ENCODE peak calls at places on chromosomes 6 and 20, in ten cellular contexts. S is lower leg skin, K is psoas muscle, N is sigmoid colon, B is AG04450, P is brain microvascular endothelial cell, R is ovary, G is mucosa of descending colon, D is astrocyte, F is LNCaP clone FGC. O is an unnamed sample.

GRCh38 chr6:127186889-127187288 is 68.4 kb downstream of the RSPO3 start:
- DNase-seq in S (no peak), K (peak), N (no peak), B (no peak), P (no peak), R (peak), G (peak), D (no peak), F (no peak), O (no peak)

GRCh38 chr6:159422041-159422984 is 253.1 kb downstream of the FNDC1 start:
- DNase-seq in S (no peak), K (no peak), N (no peak), B (no peak), P (peak), R (no peak), G (no peak), D (peak), F (no peak), O (no peak)

GRCh38 chr6:44058617-44059358 is 68.5 kb downstream of the MRPL14 start:
- DNase-seq in S (peak), K (peak), N (peak), B (peak), P (peak), R (no peak), G (peak), D (peak), F (no peak), O (peak)

GRCh38 chr6:150565945-150566344 is 33.7 kb upstream of the PLEKHG1 start:
- DNase-seq in S (no peak), K (no peak), N (no peak), B (no peak), P (no peak), R (no peak), G (no peak), D (no peak), F (no peak), O (no peak)

GRCh38 chr20:49979030-49979832 is 3.5 kb upstream of the SNAI1 start:
- DNase-seq in S (no peak), K (no peak), N (no peak), B (no peak), P (no peak), R (peak), G (peak), D (no peak), F (no peak), O (no peak)

GRCh38 chr6:11744753-11745152 is 33.9 kb downstream of the ADTRP start:
- DNase-seq in S (peak), K (peak), N (peak), B (peak), P (peak), R (no peak), G (no peak), D (peak), F (no peak), O (peak)

GRCh38 chr6:131694832-131695426 is 6.3 kb downstream of the OR2A4 start:
- DNase-seq in S (peak), K (peak), N (no peak), B (peak), P (peak), R (peak), G (no peak), D (peak), F (peak), O (peak)

GRCh38 chr20:21235713-21236445 is 67.3 kb upstream of the XRN2 start:
- DNase-seq in S (peak), K (peak), N (no peak), B (peak), P (peak), R (peak), G (peak), D (peak), F (peak), O (peak)

GRCh38 chr20:58179432-58180099 is 48.9 kb downstream of the ANKRD60 start:
- DNase-seq in S (no peak), K (peak), N (peak), B (no peak), P (peak), R (peak), G (peak), D (no peak), F (no peak), O (peak)

GRCh38 chr6:46733410-46733809 is 1.8 kb downstream of the PLA2G7 start:
- DNase-seq in S (no peak), K (no peak), N (no peak), B (no peak), P (no peak), R (no peak), G (no peak), D (no peak), F (no peak), O (no peak)

DNA sequence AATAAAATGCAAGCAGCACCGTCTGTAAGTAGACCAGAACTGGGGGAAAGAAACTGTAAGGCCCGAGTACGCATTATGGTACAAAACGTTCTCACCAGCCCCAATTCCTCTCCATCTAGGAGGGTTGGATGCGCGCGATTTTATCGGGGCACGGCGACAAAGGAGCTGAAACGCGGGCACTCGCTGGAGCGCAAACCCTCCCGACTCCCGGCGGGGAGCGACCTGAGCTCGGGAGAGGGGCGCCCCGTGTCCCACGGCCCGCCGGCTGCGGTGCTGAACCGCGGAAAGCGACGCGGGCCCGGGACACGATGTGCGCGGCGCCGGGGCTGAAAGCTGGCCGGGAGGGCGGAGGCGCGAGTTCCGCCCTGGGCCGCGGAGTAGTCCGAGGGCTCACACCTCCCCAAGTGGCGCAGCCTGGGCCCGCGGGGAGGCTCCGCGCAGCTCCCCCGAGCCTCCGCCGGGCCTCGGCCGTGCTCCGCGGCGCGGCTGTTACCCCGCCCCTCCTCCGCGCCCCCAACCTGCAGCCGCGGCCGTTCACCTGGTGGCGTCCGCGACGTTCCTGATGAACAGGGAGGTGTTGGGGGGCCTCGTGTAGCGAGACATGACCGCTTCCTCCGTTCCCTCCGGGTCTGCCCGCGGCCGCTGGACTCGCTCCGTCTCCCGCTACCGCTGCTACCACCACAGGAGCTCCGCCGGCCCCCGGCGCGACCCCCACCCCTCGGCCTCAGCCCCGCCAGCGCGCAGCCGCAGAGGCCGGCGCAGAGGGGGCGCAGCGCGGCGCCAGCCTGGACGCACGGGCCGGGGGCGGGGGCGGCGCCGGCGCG is at the start of gene SRSF12:
- DNase-seq in S (no peak), K (peak), N (no peak), B (no peak), P (no peak), R (peak), G (peak), D (peak), F (no peak), O (peak)
- TF ChIP-seq CTCF in S (no peak), K (no peak), N (peak), B (no peak), P (no peak), R (no peak), G (no peak), D (no peak), F (no peak), O (no peak)

DNA sequence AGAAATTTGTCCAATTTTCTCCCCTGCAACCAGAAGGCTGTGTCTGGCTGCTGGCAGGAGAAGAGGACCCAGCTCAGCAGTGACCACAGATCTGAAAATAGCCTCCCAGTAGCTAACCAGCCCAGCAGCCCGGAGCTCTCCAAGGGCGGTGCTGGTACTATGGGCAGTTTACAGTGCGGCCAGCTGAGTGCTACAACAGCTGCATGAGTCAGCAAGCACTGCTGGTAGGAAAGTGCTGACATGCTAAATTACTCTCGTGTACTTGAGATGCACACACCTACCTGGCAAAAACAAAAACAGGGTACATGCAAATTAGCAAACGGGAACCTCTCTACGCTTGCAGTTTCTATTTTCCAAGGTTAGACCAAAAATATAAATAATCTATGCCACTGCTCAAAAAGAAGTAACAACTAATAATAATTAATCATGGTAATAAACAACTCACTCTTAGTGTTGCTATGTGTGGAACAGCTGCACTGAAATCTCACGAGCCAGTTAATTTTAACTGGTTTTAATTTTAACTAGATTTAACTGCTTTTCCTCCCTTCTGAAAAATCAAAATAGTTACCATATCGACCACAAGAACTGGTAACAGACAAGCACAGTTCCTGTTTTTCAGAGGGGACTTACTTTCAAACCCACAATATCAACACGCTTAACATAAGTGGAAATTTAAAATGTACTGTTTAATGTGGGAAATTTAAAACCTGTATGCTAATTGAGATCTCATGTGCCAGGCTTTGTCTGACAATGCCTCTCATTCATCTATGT is 10.8 kb downstream of the BACH2 start:
- DNase-seq in S (peak), K (peak), N (peak), B (peak), P (peak), R (peak), G (peak), D (peak), F (no peak), O (peak)
- H3K4me3 ChIP-seq in S (no peak), K (peak), N (peak), B (peak), P (peak), R (no peak), G (no peak), D (peak), F (no peak), O (no peak)

DNA sequence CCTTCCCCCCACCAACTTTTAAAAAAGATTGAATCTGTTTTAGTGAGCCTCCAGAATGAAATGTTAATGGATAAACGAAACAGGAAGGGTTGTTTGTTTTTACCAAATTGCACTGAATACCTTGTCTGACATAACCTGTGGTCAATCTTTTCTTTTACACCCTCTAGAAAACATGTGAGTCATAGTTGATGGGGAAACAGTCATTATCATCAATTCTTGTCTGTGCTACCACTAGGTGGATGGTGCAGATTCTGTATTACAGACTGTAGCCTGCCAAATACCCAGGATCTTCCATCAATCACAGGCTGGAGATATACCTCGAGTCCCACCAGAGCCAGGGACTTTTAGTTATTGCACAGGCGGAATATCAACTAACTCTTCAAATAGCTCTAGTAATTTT is 29.5 kb upstream of the PKIB start:
- DNase-seq in S (no peak), K (no peak), N (no peak), B (no peak), P (no peak), R (no peak), G (no peak), D (peak), F (no peak), O (no peak)
- TF ChIP-seq CTCF in S (no peak), K (no peak), N (no peak), B (no peak), P (peak), R (no peak), G (no peak), D (no peak), F (peak), O (no peak)

GRCh38 chr6:77650098-77650663 is 2.7 kb upstream of the MEI4 start:
- DNase-seq in S (no peak), K (peak), N (peak), B (no peak), P (no peak), R (no peak), G (no peak), D (no peak), F (no peak), O (no peak)
- H3K4me3 ChIP-seq in S (no peak), K (no peak), N (peak), B (no peak), P (peak), R (no peak), G (no peak), D (no peak), F (no peak), O (no peak)

GRCh38 chr6:138662474-138662873 is 111.1 kb upstream of the CCDC28A start:
- DNase-seq in S (no peak), K (no peak), N (no peak), B (no peak), P (no peak), R (no peak), G (no peak), D (no peak), F (peak), O (peak)
- TF ChIP-seq CTCF in S (no peak), K (no peak), N (no peak), B (no peak), P (no peak), R (no peak), G (no peak), D (no peak), F (no peak), O (no peak)

DNA sequence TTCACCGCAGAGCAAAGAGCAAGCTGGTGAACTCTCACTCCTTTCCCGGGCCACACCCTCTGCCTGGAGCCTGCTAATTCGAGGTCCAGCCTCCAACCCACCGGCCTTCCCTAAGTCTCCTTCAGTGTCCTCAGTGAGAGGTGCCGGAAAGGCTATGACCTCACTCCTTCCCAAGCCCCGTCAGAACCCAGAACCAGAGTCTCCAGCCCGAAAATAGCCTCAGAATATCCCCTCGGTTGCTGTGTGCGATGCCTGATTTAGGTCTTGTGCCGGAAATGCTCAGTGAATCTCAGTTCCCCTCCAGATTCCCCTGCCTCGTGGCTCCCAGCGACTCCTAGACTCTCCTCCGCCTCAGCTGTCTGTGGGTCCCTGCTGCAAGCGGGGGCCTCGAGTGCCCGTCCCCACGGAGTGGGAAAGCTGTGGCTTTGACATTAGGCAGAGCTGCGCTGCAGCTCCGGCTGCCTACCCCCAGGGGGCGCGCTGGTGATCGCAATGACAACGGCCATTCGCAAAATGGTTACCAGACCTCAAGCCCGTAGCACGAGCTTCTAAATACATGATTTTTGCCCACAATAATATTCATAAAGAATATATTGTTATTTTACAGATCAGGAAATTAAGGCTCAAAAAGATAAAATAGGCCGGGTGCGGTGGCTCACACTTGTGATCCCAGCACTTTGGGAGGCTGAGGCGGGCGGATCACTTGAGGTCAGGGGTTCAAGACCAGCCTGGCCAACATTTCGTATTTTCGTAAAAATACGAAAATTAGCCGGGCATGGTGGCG is 4.2 kb upstream of the BNIP5 start:
- DNase-seq in S (peak), K (peak), N (peak), B (no peak), P (peak), R (peak), G (peak), D (no peak), F (no peak), O (peak)
- H3K4me3 ChIP-seq in S (no peak), K (peak), N (peak), B (peak), P (peak), R (no peak), G (no peak), D (peak), F (no peak), O (peak)

DNA sequence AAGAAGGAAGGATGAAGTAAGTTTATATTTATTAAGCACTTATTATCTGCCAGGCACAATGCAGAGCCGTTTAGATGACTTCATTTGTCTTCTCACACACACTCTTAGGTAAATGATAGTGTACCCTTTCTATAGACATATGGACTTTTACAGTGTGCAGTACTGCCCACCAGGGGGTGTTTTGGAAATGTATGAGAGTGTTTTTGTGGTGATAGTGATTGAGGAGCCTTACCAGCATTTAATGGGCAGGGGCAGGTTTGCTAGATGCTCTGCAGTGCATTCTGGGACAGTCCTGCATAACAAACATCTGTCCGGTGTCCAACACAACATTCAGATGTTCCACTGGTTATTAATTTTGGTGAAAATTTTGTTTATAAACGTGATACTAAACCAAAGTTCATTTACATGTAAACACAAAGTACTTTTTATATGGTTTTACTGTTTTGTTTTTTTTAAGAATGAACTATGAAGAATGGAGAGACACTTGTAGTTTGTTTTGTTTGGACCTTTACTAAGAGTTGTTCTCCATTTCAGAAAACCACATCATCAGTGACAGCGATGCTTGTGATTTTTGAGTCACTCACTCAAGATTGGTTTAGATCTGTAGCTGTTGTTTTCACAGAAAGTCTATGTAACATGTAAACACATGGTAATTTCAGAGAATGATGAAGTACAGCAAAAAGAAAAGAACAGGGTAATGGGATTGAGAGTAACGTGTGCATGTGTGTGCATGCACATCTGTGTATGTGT is 19.9 kb downstream of the KCNS1 start:
- DNase-seq in S (no peak), K (no peak), N (no peak), B (no peak), P (peak), R (no peak), G (no peak), D (no peak), F (no peak), O (no peak)
- TF ChIP-seq CTCF in S (no peak), K (peak), N (no peak), B (peak), P (peak), R (no peak), G (no peak), D (peak), F (peak), O (peak)

O was measured in AG10803.